ENCODE peak calls at places on chromosomes 4 and X, in nine cellular contexts. One of them, this sample, is unnamed.

GRCh38 chr4:1578301-1578781 is 105.8 kb downstream of the FAM53A start:
- DNase-seq in suprapubic skin: no peak
- DNase-seq in testis: no peak
- DNase-seq in ovary: no peak
- DNase-seq in HCT116: no peak
- DNase-seq in heart left ventricle: no peak
- DNase-seq in IMR-90: no peak
- DNase-seq in heart right ventricle: peak; percentile 19
- DNase-seq in PC-3: no peak
- DNase-seq in this sample: no peak

GRCh38 chr4:17511041-17511949 is 595 bp downstream of the QDPR start:
- DNase-seq in suprapubic skin: peak; percentile 83
- DNase-seq in testis: peak; percentile 75
- DNase-seq in ovary: peak; percentile 56
- DNase-seq in HCT116: peak; percentile 15
- DNase-seq in heart left ventricle: peak; percentile 45
- DNase-seq in IMR-90: peak; percentile 33
- DNase-seq in heart right ventricle: peak; percentile 66
- DNase-seq in PC-3: peak; percentile 34
- DNase-seq in this sample: peak; percentile 46

GRCh38 chr4:72119946-72120345 is 88.1 kb downstream of the NPFFR2 start:
- DNase-seq in suprapubic skin: no peak
- DNase-seq in testis: no peak
- DNase-seq in ovary: no peak
- DNase-seq in HCT116: no peak
- DNase-seq in heart left ventricle: no peak
- DNase-seq in IMR-90: no peak
- DNase-seq in heart right ventricle: no peak
- DNase-seq in PC-3: peak; percentile 60
- DNase-seq in this sample: no peak

GRCh38 chrX:87525771-87526229 is 8.2 kb downstream of the KLHL4 start:
- DNase-seq in suprapubic skin: no peak
- DNase-seq in testis: no peak
- DNase-seq in ovary: no peak
- DNase-seq in HCT116: no peak
- DNase-seq in heart left ventricle: no peak
- DNase-seq in IMR-90: peak; percentile 78
- DNase-seq in heart right ventricle: no peak
- DNase-seq in PC-3: peak; percentile 70
- DNase-seq in this sample: peak; percentile 17

GRCh38 chr4:158496030-158496741 is 25.5 kb upstream of the RXFP1 start:
- DNase-seq in suprapubic skin: no peak
- DNase-seq in testis: peak; percentile 72
- DNase-seq in ovary: no peak
- DNase-seq in HCT116: peak; percentile 21
- DNase-seq in heart left ventricle: peak; percentile 21
- DNase-seq in IMR-90: no peak
- DNase-seq in heart right ventricle: peak; percentile 21
- DNase-seq in PC-3: peak; percentile 58
- DNase-seq in this sample: peak; percentile 11

GRCh38 chrX:53682885-53683555 is 3.5 kb downstream of the HUWE1 start:
- DNase-seq in suprapubic skin: no peak
- DNase-seq in testis: peak; percentile 40
- DNase-seq in ovary: no peak
- DNase-seq in HCT116: no peak
- DNase-seq in heart left ventricle: peak; percentile 19
- DNase-seq in IMR-90: peak; percentile 50
- DNase-seq in heart right ventricle: no peak
- DNase-seq in PC-3: peak; percentile 43
- DNase-seq in this sample: peak; percentile 16

GRCh38 chrX:18938710-18939109 is 45.2 kb downstream of the PHKA2 start:
- DNase-seq in suprapubic skin: no peak
- DNase-seq in testis: no peak
- DNase-seq in ovary: no peak
- DNase-seq in HCT116: no peak
- DNase-seq in heart left ventricle: no peak
- DNase-seq in IMR-90: peak; percentile 12
- DNase-seq in heart right ventricle: no peak
- DNase-seq in PC-3: peak; percentile 80
- DNase-seq in this sample: no peak

GRCh38 chr4:37008199-37008598 is 236.3 kb upstream of the NWD2 start:
- DNase-seq in suprapubic skin: no peak
- DNase-seq in testis: no peak
- DNase-seq in ovary: no peak
- DNase-seq in HCT116: no peak
- DNase-seq in heart left ventricle: no peak
- DNase-seq in IMR-90: no peak
- DNase-seq in heart right ventricle: no peak
- DNase-seq in PC-3: peak; percentile 91
- DNase-seq in this sample: peak; percentile 3

GRCh38 chr4:41693629-41694028 is 54.9 kb downstream of the PHOX2B start:
- DNase-seq in suprapubic skin: no peak
- DNase-seq in testis: no peak
- DNase-seq in ovary: no peak
- DNase-seq in HCT116: no peak
- DNase-seq in heart left ventricle: no peak
- DNase-seq in IMR-90: peak; percentile 56
- DNase-seq in heart right ventricle: no peak
- DNase-seq in PC-3: peak; percentile 54
- DNase-seq in this sample: no peak

GRCh38 chr4:83195280-83195679 is 80.8 kb upstream of the PLAC8 start:
- DNase-seq in suprapubic skin: no peak
- DNase-seq in testis: peak; percentile 28
- DNase-seq in ovary: no peak
- DNase-seq in HCT116: no peak
- DNase-seq in heart left ventricle: no peak
- DNase-seq in IMR-90: no peak
- DNase-seq in heart right ventricle: no peak
- DNase-seq in PC-3: no peak
- DNase-seq in this sample: no peak

GRCh38 chr4:3303840-3304715 is 11.3 kb downstream of the RGS12 start:
- DNase-seq in suprapubic skin: no peak
- DNase-seq in testis: no peak
- DNase-seq in ovary: no peak
- DNase-seq in HCT116: no peak
- DNase-seq in heart left ventricle: peak; percentile 2
- DNase-seq in IMR-90: no peak
- DNase-seq in heart right ventricle: no peak
- DNase-seq in PC-3: no peak
- DNase-seq in this sample: no peak

GRCh38 chr4:188147176-188147575 is 7.9 kb downstream of the TRIML1 start:
- DNase-seq in suprapubic skin: no peak
- DNase-seq in testis: no peak
- DNase-seq in ovary: no peak
- DNase-seq in HCT116: no peak
- DNase-seq in heart left ventricle: no peak
- DNase-seq in IMR-90: no peak
- DNase-seq in heart right ventricle: no peak
- DNase-seq in PC-3: no peak
- DNase-seq in this sample: no peak

DNA sequence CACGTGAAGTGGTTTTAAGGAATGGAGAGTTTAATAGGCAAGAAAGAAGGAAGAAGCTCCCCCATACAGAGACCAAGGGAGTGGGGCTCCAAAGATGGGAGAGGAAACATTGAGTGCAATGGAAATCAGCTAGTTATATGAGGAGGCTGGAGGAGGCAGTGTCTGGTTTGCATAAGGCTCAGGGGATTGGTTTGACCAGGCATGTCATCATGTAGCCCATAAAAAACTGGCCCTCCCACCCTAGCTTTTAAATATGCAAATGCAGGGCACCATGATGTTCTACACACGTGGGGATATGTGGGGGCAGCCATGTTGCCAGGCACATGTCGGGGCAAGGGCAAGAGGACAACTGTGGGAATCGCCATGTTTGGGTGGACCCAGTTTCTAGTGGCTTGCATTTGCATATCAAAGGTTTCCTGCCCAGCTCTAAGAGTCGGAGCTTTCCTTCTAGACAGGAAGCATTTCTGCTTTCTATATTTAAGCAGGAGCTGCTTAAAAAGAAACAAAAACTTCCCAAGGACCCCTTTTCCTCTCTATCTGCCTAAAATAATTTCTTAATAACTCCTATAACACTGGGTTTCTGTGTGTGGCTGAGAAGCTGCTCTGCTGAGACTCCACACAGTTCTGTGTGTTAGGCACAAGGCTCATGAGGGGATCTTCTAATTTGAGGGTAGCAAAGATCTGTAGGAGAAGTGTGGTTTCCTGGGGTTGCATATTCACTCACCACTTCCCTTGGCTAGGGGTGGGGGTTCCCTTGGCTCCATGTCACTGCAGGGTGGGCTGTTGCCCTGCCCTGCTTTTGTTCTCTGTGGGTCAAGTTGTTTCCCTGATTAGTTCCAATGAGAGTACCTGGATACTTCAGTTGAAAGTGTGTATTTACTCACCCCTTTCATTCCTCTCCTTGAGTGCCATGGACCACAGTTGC is 113.5 kb downstream of the VSIG4 start:
- DNase-seq in suprapubic skin: no peak
- DNase-seq in testis: no peak
- DNase-seq in ovary: no peak
- DNase-seq in HCT116: no peak
- DNase-seq in heart left ventricle: no peak
- DNase-seq in IMR-90: no peak
- DNase-seq in heart right ventricle: no peak
- DNase-seq in PC-3: no peak
- DNase-seq in this sample: no peak
- H3K4me1 ChIP-seq in suprapubic skin: no peaks in the 10 kb centered on the region
- H3K4me1 ChIP-seq in testis: no peaks in the 10 kb centered on the region
- H3K4me1 ChIP-seq in ovary: no peaks in the 10 kb centered on the region
- H3K4me1 ChIP-seq in HCT116: peaks cover 40% of the 10 kb centered on the region
- H3K4me1 ChIP-seq in heart left ventricle: no peaks in the 10 kb centered on the region
- H3K4me1 ChIP-seq in IMR-90: no peaks in the 10 kb centered on the region
- H3K4me1 ChIP-seq in heart right ventricle: no peaks in the 10 kb centered on the region
- H3K4me1 ChIP-seq in PC-3: no peaks in the 10 kb centered on the region
- H3K4me1 ChIP-seq in this sample: peaks cover 3% of the 10 kb centered on the region

DNA sequence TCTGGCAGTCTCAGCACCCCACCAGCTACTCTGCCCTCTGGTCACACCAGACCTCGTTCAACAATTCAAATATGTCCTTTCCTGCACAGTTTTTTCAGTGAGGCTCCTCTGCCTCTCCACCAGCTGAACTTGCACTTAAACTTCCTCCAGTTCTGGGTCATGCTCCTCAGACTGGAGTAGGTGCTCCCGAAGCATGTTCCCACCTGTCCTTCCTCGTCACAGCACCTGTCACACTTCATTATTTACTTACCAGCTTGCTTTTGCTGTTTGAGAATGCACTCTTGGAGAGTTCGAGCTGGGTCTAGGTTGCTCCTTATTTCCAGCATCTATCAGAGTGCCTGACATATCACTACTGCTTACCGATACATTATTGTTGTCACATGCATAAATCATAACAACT is 144.8 kb upstream of the TTC29 start:
- DNase-seq in suprapubic skin: no peak
- DNase-seq in testis: no peak
- DNase-seq in ovary: no peak
- DNase-seq in HCT116: no peak
- DNase-seq in heart left ventricle: no peak
- DNase-seq in IMR-90: no peak
- DNase-seq in heart right ventricle: no peak
- DNase-seq in PC-3: no peak
- DNase-seq in this sample: no peak
- TF ChIP-seq CTCF in suprapubic skin: no peak
- TF ChIP-seq CTCF in testis: no peak
- TF ChIP-seq CTCF in ovary: no peak
- TF ChIP-seq CTCF in HCT116: no peak
- TF ChIP-seq CTCF in heart left ventricle: no peak
- TF ChIP-seq CTCF in IMR-90: no peak
- TF ChIP-seq CTCF in heart right ventricle: no peak
- TF ChIP-seq CTCF in PC-3: no peak
- TF ChIP-seq CTCF in this sample: no peak

DNA sequence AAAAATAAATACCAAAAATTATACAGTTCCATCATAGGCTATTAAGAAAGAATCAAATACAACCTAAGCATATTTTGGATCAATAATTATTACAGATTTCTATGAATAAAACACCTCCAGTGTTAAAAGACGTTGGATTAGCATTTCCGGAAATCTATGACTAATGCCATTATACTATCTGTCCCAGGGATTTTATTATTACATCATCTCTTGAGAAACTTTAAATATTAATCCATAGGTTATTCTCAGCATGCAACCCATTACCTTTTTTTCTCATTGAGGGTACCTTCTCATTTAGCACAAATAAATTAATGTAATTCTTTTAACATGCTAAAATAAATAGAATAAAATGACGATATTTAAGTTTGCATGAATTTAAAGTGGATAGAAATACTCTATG is 44.6 kb downstream of the CXorf58 start:
- DNase-seq in suprapubic skin: no peak
- DNase-seq in testis: no peak
- DNase-seq in ovary: no peak
- DNase-seq in HCT116: no peak
- DNase-seq in heart left ventricle: no peak
- DNase-seq in IMR-90: no peak
- DNase-seq in heart right ventricle: no peak
- DNase-seq in PC-3: no peak
- DNase-seq in this sample: no peak
- H3K27ac ChIP-seq in suprapubic skin: no peak overlapping the region
- H3K27ac ChIP-seq in testis: no peak overlapping the region
- H3K27ac ChIP-seq in ovary: no peak overlapping the region
- H3K27ac ChIP-seq in HCT116: no peak overlapping the region
- H3K27ac ChIP-seq in heart left ventricle: no peak overlapping the region
- H3K27ac ChIP-seq in IMR-90: no peak overlapping the region
- H3K27ac ChIP-seq in heart right ventricle: no peak overlapping the region
- H3K27ac ChIP-seq in PC-3: no peak overlapping the region
- H3K27ac ChIP-seq in this sample: no peak overlapping the region

GRCh38 chr4:99817310-99817885 is 771 bp downstream of the DAPP1 start:
- DNase-seq in suprapubic skin: no peak
- DNase-seq in testis: no peak
- DNase-seq in ovary: no peak
- DNase-seq in HCT116: no peak
- DNase-seq in heart left ventricle: no peak
- DNase-seq in IMR-90: no peak
- DNase-seq in heart right ventricle: no peak
- DNase-seq in PC-3: peak; percentile 53
- DNase-seq in this sample: peak; percentile 88

GRCh38 chr4:99816611-99817309 is at the start of gene DAPP1:
- DNase-seq in suprapubic skin: peak; percentile 82
- DNase-seq in testis: no peak
- DNase-seq in ovary: no peak
- DNase-seq in HCT116: no peak
- DNase-seq in heart left ventricle: peak; percentile 27
- DNase-seq in IMR-90: no peak
- DNase-seq in heart right ventricle: peak; percentile 13
- DNase-seq in PC-3: peak; percentile 89
- DNase-seq in this sample: peak; percentile 99

GRCh38 chr4:99821918-99822503 is 5.4 kb downstream of the DAPP1 start:
- DNase-seq in suprapubic skin: no peak
- DNase-seq in testis: no peak
- DNase-seq in ovary: no peak
- DNase-seq in HCT116: no peak
- DNase-seq in heart left ventricle: no peak
- DNase-seq in IMR-90: no peak
- DNase-seq in heart right ventricle: no peak
- DNase-seq in PC-3: no peak
- DNase-seq in this sample: no peak

GRCh38 chr4:99815597-99816011 is 1.0 kb upstream of the DAPP1 start:
- DNase-seq in suprapubic skin: no peak
- DNase-seq in testis: no peak
- DNase-seq in ovary: no peak
- DNase-seq in HCT116: peak; percentile 78
- DNase-seq in heart left ventricle: no peak
- DNase-seq in IMR-90: peak; percentile 20
- DNase-seq in heart right ventricle: no peak
- DNase-seq in PC-3: peak; percentile 98
- DNase-seq in this sample: peak; percentile 100

GRCh38 chr4:99818661-99819060 is 2.0 kb downstream of the DAPP1 start:
- DNase-seq in suprapubic skin: no peak
- DNase-seq in testis: no peak
- DNase-seq in ovary: no peak
- DNase-seq in HCT116: no peak
- DNase-seq in heart left ventricle: no peak
- DNase-seq in IMR-90: no peak
- DNase-seq in heart right ventricle: no peak
- DNase-seq in PC-3: no peak
- DNase-seq in this sample: no peak
- H3K4me1 ChIP-seq in suprapubic skin: peaks cover 20% of the 10 kb centered on the region
- H3K4me1 ChIP-seq in testis: no peaks in the 10 kb centered on the region
- H3K4me1 ChIP-seq in ovary: no peaks in the 10 kb centered on the region
- H3K4me1 ChIP-seq in HCT116: peaks cover 22% of the 10 kb centered on the region
- H3K4me1 ChIP-seq in heart left ventricle: peaks cover 8% of the 10 kb centered on the region
- H3K4me1 ChIP-seq in IMR-90: no peaks in the 10 kb centered on the region
- H3K4me1 ChIP-seq in heart right ventricle: peaks cover 10% of the 10 kb centered on the region
- H3K4me1 ChIP-seq in PC-3: peaks cover 40% of the 10 kb centered on the region
- H3K4me1 ChIP-seq in this sample: peaks cover 40% of the 10 kb centered on the region